ENCODE peak calls at places on chromosomes 3 and 15, in four cellular contexts. One of them, this sample, is unnamed.

GRCh38 chr3:129424185-129424841 is 4.1 kb downstream of the EFCAB12 start:
- DNase-seq in HT-29: no peak
- DNase-seq in HAP-1: no peak
- DNase-seq in stimulated activated CD4-positive, alpha-beta T cell treated with anti-CD3 and anti-CD28 coated beads, Interleukin-4, amount 100 ng/mL, for 1 hour: no peak
- DNase-seq in this sample: no peak

GRCh38 chr15:58873267-58873666 is 60.2 kb downstream of the SLTM start:
- DNase-seq in HT-29: no peak
- DNase-seq in stimulated activated CD4-positive, alpha-beta T cell treated with anti-CD3 and anti-CD28 coated beads, Interleukin-4, amount 100 ng/mL, for 1 hour: no peak
- DNase-seq in HAP-1: no peak
- DNase-seq in this sample: no peak

GRCh38 chr3:128505771-128506170 is 12.8 kb upstream of the GATA2 start:
- DNase-seq in stimulated activated CD4-positive, alpha-beta T cell treated with anti-CD3 and anti-CD28 coated beads, Interleukin-4, amount 100 ng/mL, for 1 hour: no peak
- DNase-seq in HT-29: peak
- DNase-seq in HAP-1: no peak
- DNase-seq in this sample: no peak

GRCh38 chr15:70057931-70058641 is 39.6 kb downstream of the TLE3 start:
- DNase-seq in stimulated activated CD4-positive, alpha-beta T cell treated with anti-CD3 and anti-CD28 coated beads, Interleukin-4, amount 100 ng/mL, for 1 hour: no peak
- DNase-seq in HAP-1: no peak
- DNase-seq in HT-29: no peak
- DNase-seq in this sample: no peak

GRCh38 chr3:36681867-36682266 is 82.5 kb downstream of the DCLK3 start:
- DNase-seq in HT-29: no peak
- DNase-seq in HAP-1: no peak
- DNase-seq in stimulated activated CD4-positive, alpha-beta T cell treated with anti-CD3 and anti-CD28 coated beads, Interleukin-4, amount 100 ng/mL, for 1 hour: no peak
- DNase-seq in this sample: no peak

GRCh38 chr3:170804095-170804494 is 65.9 kb downstream of the RPL22L1 start:
- DNase-seq in HAP-1: no peak
- DNase-seq in HT-29: no peak
- DNase-seq in stimulated activated CD4-positive, alpha-beta T cell treated with anti-CD3 and anti-CD28 coated beads, Interleukin-4, amount 100 ng/mL, for 1 hour: no peak
- DNase-seq in this sample: no peak

GRCh38 chr3:13932578-13933295 is 52.9 kb upstream of the WNT7A start:
- DNase-seq in HT-29: no peak
- DNase-seq in stimulated activated CD4-positive, alpha-beta T cell treated with anti-CD3 and anti-CD28 coated beads, Interleukin-4, amount 100 ng/mL, for 1 hour: no peak
- DNase-seq in HAP-1: no peak
- DNase-seq in this sample: no peak

GRCh38 chr3:46695177-46695961 is 1.9 kb upstream of the ALS2CL start:
- DNase-seq in stimulated activated CD4-positive, alpha-beta T cell treated with anti-CD3 and anti-CD28 coated beads, Interleukin-4, amount 100 ng/mL, for 1 hour: peak
- DNase-seq in HT-29: peak
- DNase-seq in HAP-1: peak
- DNase-seq in this sample: peak

GRCh38 chr3:194337965-194338753 is 13.0 kb downstream of the CPN2 start:
- DNase-seq in HAP-1: no peak
- DNase-seq in HT-29: no peak
- DNase-seq in stimulated activated CD4-positive, alpha-beta T cell treated with anti-CD3 and anti-CD28 coated beads, Interleukin-4, amount 100 ng/mL, for 1 hour: no peak
- DNase-seq in this sample: no peak

GRCh38 chr3:147838650-147839049 is 429.5 kb downstream of the ZIC1 start:
- DNase-seq in HAP-1: no peak
- DNase-seq in HT-29: peak
- DNase-seq in stimulated activated CD4-positive, alpha-beta T cell treated with anti-CD3 and anti-CD28 coated beads, Interleukin-4, amount 100 ng/mL, for 1 hour: no peak
- DNase-seq in this sample: no peak

GRCh38 chr3:11847607-11848006 is 922 bp upstream of the TAMM41 start:
- DNase-seq in HAP-1: no peak
- DNase-seq in HT-29: no peak
- DNase-seq in stimulated activated CD4-positive, alpha-beta T cell treated with anti-CD3 and anti-CD28 coated beads, Interleukin-4, amount 100 ng/mL, for 1 hour: no peak
- DNase-seq in this sample: no peak

GRCh38 chr15:35698331-35698730 is 152.4 kb upstream of the DPH6 start:
- DNase-seq in HAP-1: no peak
- DNase-seq in HT-29: no peak
- DNase-seq in stimulated activated CD4-positive, alpha-beta T cell treated with anti-CD3 and anti-CD28 coated beads, Interleukin-4, amount 100 ng/mL, for 1 hour: no peak
- DNase-seq in this sample: no peak

GRCh38 chr3:179653106-179653776 is 401 bp downstream of the USP13 start:
- DNase-seq in stimulated activated CD4-positive, alpha-beta T cell treated with anti-CD3 and anti-CD28 coated beads, Interleukin-4, amount 100 ng/mL, for 1 hour: peak
- DNase-seq in HAP-1: peak
- DNase-seq in HT-29: peak
- DNase-seq in this sample: peak

GRCh38 chr3:145898487-145898886 is 262.5 kb downstream of the PLOD2 start:
- DNase-seq in HAP-1: peak
- DNase-seq in HT-29: no peak
- DNase-seq in stimulated activated CD4-positive, alpha-beta T cell treated with anti-CD3 and anti-CD28 coated beads, Interleukin-4, amount 100 ng/mL, for 1 hour: no peak
- DNase-seq in this sample: no peak

GRCh38 chr15:29107291-29107890 is 162.2 kb downstream of the NSMCE3 start:
- DNase-seq in HT-29: no peak
- DNase-seq in HAP-1: no peak
- DNase-seq in stimulated activated CD4-positive, alpha-beta T cell treated with anti-CD3 and anti-CD28 coated beads, Interleukin-4, amount 100 ng/mL, for 1 hour: no peak
- DNase-seq in this sample: no peak

GRCh38 chr3:71930056-71930991 is 145.4 kb upstream of the PROK2 start:
- DNase-seq in HT-29: peak
- DNase-seq in stimulated activated CD4-positive, alpha-beta T cell treated with anti-CD3 and anti-CD28 coated beads, Interleukin-4, amount 100 ng/mL, for 1 hour: peak
- DNase-seq in HAP-1: no peak
- DNase-seq in this sample: no peak

GRCh38 chr3:80993241-80993945 is 768.1 kb downstream of the GBE1 start:
- DNase-seq in stimulated activated CD4-positive, alpha-beta T cell treated with anti-CD3 and anti-CD28 coated beads, Interleukin-4, amount 100 ng/mL, for 1 hour: no peak
- DNase-seq in HT-29: peak
- DNase-seq in HAP-1: no peak
- DNase-seq in this sample: no peak